ENCODE peak calls at places on chromosomes 11 and 22, in ten cellular contexts. U, N, D, W, J, M, C, S, Q and L are unnamed samples.

GRCh38 chr11:131408011-131408640 is 37.7 kb downstream of the NTM start:
- DNase-seq in U (peak; percentile 7), W (no peak), C (peak; percentile 54), J (no peak), N (no peak), D (no peak), S (peak; percentile 28), Q (peak; percentile 50), M (peak; percentile 61), L (peak; percentile 34)

GRCh38 chr11:67372993-67373915 is at the start of gene CLCF1:
- DNase-seq in W (no peak), N (peak; percentile 94), D (peak; percentile 77), U (peak; percentile 86), Q (no peak), J (peak; percentile 72), S (peak; percentile 81), C (peak; percentile 73), M (peak; percentile 71), L (peak; percentile 67)

GRCh38 chr11:70005107-70005818 is 72.9 kb upstream of the ANO1 start:
- DNase-seq in J (no peak), S (peak; percentile 96), D (no peak), C (no peak), Q (no peak), M (no peak), N (no peak), U (no peak), W (no peak), L (no peak)

GRCh38 chr11:44763111-44763820 is 36.5 kb downstream of the TSPAN18 start:
- DNase-seq in W (no peak), Q (no peak), N (no peak), S (peak; percentile 49), D (no peak), J (no peak), U (no peak), M (no peak), C (peak; percentile 1), L (no peak)

GRCh38 chr22:19691721-19692341 is 22.5 kb upstream of the SEPTIN5 start:
- DNase-seq in J (peak; percentile 79), S (peak; percentile 61), W (no peak), N (peak; percentile 56), C (no peak), M (no peak), D (no peak), U (peak; percentile 18), Q (no peak), L (no peak)

GRCh38 chr11:75786101-75786736 is 17.6 kb downstream of the DGAT2 start:
- DNase-seq in W (no peak), N (peak; percentile 24), U (no peak), M (peak; percentile 75), Q (no peak), J (no peak), C (peak; percentile 81), D (no peak), S (no peak), L (no peak)

GRCh38 chr22:30262917-30263741 is 3.5 kb downstream of the OSM start:
- DNase-seq in U (no peak), N (peak; percentile 92), J (peak; percentile 68), C (peak; percentile 78), S (peak; percentile 61), M (peak; percentile 73), Q (peak; percentile 73), D (peak; percentile 75), W (no peak), L (peak; percentile 79)

GRCh38 chr11:47061429-47062178 is 115.1 kb downstream of the ARFGAP2 start:
- DNase-seq in D (no peak), J (no peak), Q (no peak), S (no peak), U (no peak), W (no peak), C (no peak), N (no peak), M (no peak), L (no peak)

GRCh38 chr11:118180300-118180703 is 3.9 kb upstream of the SCN2B start:
- DNase-seq in Q (peak; percentile 53), C (peak; percentile 45), D (peak; percentile 84), S (no peak), J (peak; percentile 80), W (no peak), N (no peak), U (no peak), M (peak; percentile 33), L (peak; percentile 26)

GRCh38 chr11:79439893-79440450 is 858 bp downstream of the TENM4 start:
- DNase-seq in W (no peak), D (peak; percentile 23), C (no peak), M (no peak), Q (no peak), N (peak; percentile 78), U (no peak), J (peak; percentile 60), S (no peak), L (peak; percentile 53)

GRCh38 chr11:132405728-132406127 is 1035.3 kb downstream of the NTM start:
- DNase-seq in C (no peak), W (no peak), D (no peak), J (no peak), M (no peak), S (no peak), N (no peak), Q (no peak), U (no peak), L (no peak)

GRCh38 chr11:116244425-116244824 is 528.4 kb downstream of the BUD13 start:
- DNase-seq in M (no peak), W (no peak), U (no peak), J (no peak), S (no peak), N (no peak), D (no peak), C (no peak), Q (no peak), L (no peak)

GRCh38 chr11:116243975-116244374 is 528.8 kb downstream of the BUD13 start:
- DNase-seq in D (no peak), U (no peak), J (no peak), Q (no peak), S (no peak), W (no peak), C (no peak), M (no peak), N (no peak), L (no peak)

GRCh38 chr11:116244889-116245288 is 527.9 kb downstream of the BUD13 start:
- DNase-seq in N (no peak), S (no peak), U (no peak), Q (no peak), D (no peak), J (no peak), W (no peak), M (no peak), C (no peak), L (no peak)

GRCh38 chr11:116255234-116255953 is 517.4 kb downstream of the BUD13 start:
- DNase-seq in W (no peak), M (no peak), N (no peak), U (no peak), C (no peak), J (no peak), Q (no peak), D (no peak), S (no peak), L (no peak)

GRCh38 chr11:116249561-116249960 is 523.2 kb downstream of the BUD13 start:
- DNase-seq in U (no peak), W (no peak), S (no peak), C (no peak), J (no peak), N (no peak), M (no peak), D (no peak), Q (no peak), L (no peak)
- TF ChIP-seq CTCF in U (no peak), W (no peak), S (no peak), C (no peak), J (no peak), N (no peak), M (no peak), D (no peak), Q (no peak), L (no peak)

DNA sequence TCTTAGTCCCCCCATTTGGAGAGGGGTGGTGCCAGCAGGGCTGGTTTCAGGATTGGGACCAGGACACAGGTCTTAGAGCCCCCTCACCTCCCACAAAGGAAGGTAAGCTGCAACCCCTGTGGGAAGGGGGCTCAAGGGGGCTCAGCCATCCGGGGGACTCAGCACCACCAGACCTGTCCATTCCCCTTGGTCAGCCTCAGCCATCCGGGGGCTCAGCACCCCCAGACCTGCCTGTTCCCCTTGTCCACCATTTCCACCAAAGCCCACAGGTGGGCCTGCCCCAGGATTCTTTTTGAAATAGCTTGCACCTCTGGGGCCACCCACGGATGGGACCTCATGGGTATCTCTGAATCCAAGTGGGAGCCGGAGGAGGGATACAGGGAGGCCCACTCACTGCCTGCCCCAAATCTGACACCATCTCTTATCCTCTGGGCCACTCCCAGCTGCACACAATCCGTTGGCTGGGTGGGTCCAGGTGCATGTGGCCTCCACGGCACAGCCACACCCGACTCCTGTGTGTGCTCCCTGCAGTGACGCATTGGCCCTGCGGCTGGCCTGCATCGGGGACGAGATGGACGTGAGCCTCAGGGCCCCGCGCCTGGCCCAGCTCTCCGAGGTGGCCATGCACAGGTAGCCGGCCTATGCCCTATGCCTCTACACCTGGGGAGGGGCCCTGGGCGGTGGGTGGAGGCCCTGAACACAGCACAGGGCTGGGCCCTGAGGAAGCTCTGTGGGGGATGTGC is 15.9 kb downstream of the MCAT start:
- DNase-seq in S (no peak), M (no peak), J (no peak), N (no peak), Q (no peak), C (no peak), W (no peak), D (no peak), U (no peak), L (no peak)
- TF ChIP-seq POLR2A in S (no peak), M (no peak), J (no peak), N (no peak), Q (no peak), C (no peak), W (no peak), D (no peak), U (no peak), L (no peak)

GRCh38 chr22:36737776-36738175 is 34.2 kb upstream of the CACNG2 start:
- DNase-seq in Q (peak; percentile 36), W (no peak), M (peak; percentile 54), D (no peak), N (peak; percentile 77), S (no peak), U (no peak), J (no peak), C (peak; percentile 42), L (no peak)
- TF ChIP-seq CTCF in Q (no peak), W (no peak), M (no peak), D (no peak), N (no peak), S (no peak), U (no peak), J (no peak), C (no peak), L (no peak)

GRCh38 chr11:93122535-93122934 is 75.3 kb downstream of the SLC36A4 start:
- DNase-seq in M (no peak), J (no peak), N (no peak), W (no peak), U (no peak), S (no peak), D (no peak), Q (no peak), C (no peak), L (no peak)

GRCh38 chr11:93117578-93117964 is 80.2 kb downstream of the SLC36A4 start:
- DNase-seq in J (no peak), C (no peak), N (no peak), U (no peak), W (no peak), S (no peak), M (no peak), D (no peak), Q (no peak), L (no peak)

GRCh38 chr11:93128574-93128973 is 69.2 kb downstream of the SLC36A4 start:
- DNase-seq in D (no peak), M (no peak), N (no peak), C (no peak), J (no peak), S (no peak), Q (no peak), U (no peak), W (no peak), L (no peak)

GRCh38 chr11:93123351-93123898 is 74.4 kb downstream of the SLC36A4 start:
- DNase-seq in J (no peak), U (no peak), W (no peak), D (peak; percentile 39), M (peak; percentile 82), S (peak; percentile 54), N (no peak), C (no peak), Q (no peak), L (no peak)
- TF ChIP-seq POLR2A in J (no peak), U (no peak), W (no peak), D (no peak), M (no peak), S (no peak), N (no peak), C (no peak), Q (no peak), L (no peak)